ENCODE peak calls at places on chromosomes 12 and 14, in eight cellular contexts. One of them, this sample, is unnamed.

GRCh38 chr14:71365305-71365865 is 458.1 kb downstream of the PCNX1 start:
- DNase-seq in left ventricle myocardium inferior: no peak
- DNase-seq in CD8-positive, alpha-beta memory T cell: no peak
- DNase-seq in HT-29: no peak
- DNase-seq in effector memory CD8-positive, alpha-beta T cell: no peak
- DNase-seq in GM10248: no peak
- DNase-seq in AG20443: no peak
- DNase-seq in lung microvascular endothelial cell: no peak
- DNase-seq in this sample: no peak

GRCh38 chr14:72142328-72142727 is 210.1 kb downstream of the RGS6 start:
- DNase-seq in left ventricle myocardium inferior: no peak
- DNase-seq in CD8-positive, alpha-beta memory T cell: no peak
- DNase-seq in HT-29: no peak
- DNase-seq in effector memory CD8-positive, alpha-beta T cell: no peak
- DNase-seq in GM10248: no peak
- DNase-seq in AG20443: no peak
- DNase-seq in lung microvascular endothelial cell: no peak
- DNase-seq in this sample: no peak

GRCh38 chr12:2229661-2230539 is 177.1 kb downstream of the CACNA1C start:
- DNase-seq in left ventricle myocardium inferior: no peak
- DNase-seq in CD8-positive, alpha-beta memory T cell: no peak
- DNase-seq in HT-29: no peak
- DNase-seq in effector memory CD8-positive, alpha-beta T cell: no peak
- DNase-seq in GM10248: no peak
- DNase-seq in AG20443: no peak
- DNase-seq in lung microvascular endothelial cell: no peak
- DNase-seq in this sample: no peak

GRCh38 chr12:130169924-130170323 is 7.7 kb downstream of the FZD10 start:
- DNase-seq in left ventricle myocardium inferior: no peak
- DNase-seq in CD8-positive, alpha-beta memory T cell: no peak
- DNase-seq in HT-29: no peak
- DNase-seq in effector memory CD8-positive, alpha-beta T cell: no peak
- DNase-seq in GM10248: no peak
- DNase-seq in AG20443: no peak
- DNase-seq in lung microvascular endothelial cell: no peak
- DNase-seq in this sample: no peak

GRCh38 chr14:49505026-49505766 is 81.0 kb downstream of the RPS29 start:
- DNase-seq in left ventricle myocardium inferior: no peak
- DNase-seq in CD8-positive, alpha-beta memory T cell: no peak
- DNase-seq in HT-29: peak; percentile 13
- DNase-seq in effector memory CD8-positive, alpha-beta T cell: no peak
- DNase-seq in GM10248: no peak
- DNase-seq in AG20443: no peak
- DNase-seq in lung microvascular endothelial cell: no peak
- DNase-seq in this sample: no peak

GRCh38 chr12:14621821-14622220 is 54.1 kb upstream of the PLBD1 start:
- DNase-seq in left ventricle myocardium inferior: no peak
- DNase-seq in CD8-positive, alpha-beta memory T cell: no peak
- DNase-seq in HT-29: no peak
- DNase-seq in effector memory CD8-positive, alpha-beta T cell: no peak
- DNase-seq in GM10248: no peak
- DNase-seq in AG20443: no peak
- DNase-seq in lung microvascular endothelial cell: no peak
- DNase-seq in this sample: no peak

GRCh38 chr12:22626429-22626828 is 1.5 kb downstream of the ETNK1 start:
- DNase-seq in left ventricle myocardium inferior: no peak
- DNase-seq in CD8-positive, alpha-beta memory T cell: no peak
- DNase-seq in HT-29: peak; percentile 63
- DNase-seq in effector memory CD8-positive, alpha-beta T cell: peak; percentile 8
- DNase-seq in GM10248: peak; percentile 46
- DNase-seq in AG20443: peak; percentile 15
- DNase-seq in lung microvascular endothelial cell: peak; percentile 45
- DNase-seq in this sample: no peak

GRCh38 chr12:121990692-121991603 is 30.7 kb upstream of the BCL7A start:
- DNase-seq in left ventricle myocardium inferior: no peak
- DNase-seq in CD8-positive, alpha-beta memory T cell: no peak
- DNase-seq in HT-29: no peak
- DNase-seq in effector memory CD8-positive, alpha-beta T cell: no peak
- DNase-seq in GM10248: peak; percentile 71
- DNase-seq in AG20443: peak; percentile 47
- DNase-seq in lung microvascular endothelial cell: peak; percentile 10
- DNase-seq in this sample: no peak

GRCh38 chr14:77475432-77476115 is 17.7 kb downstream of the AHSA1 start:
- DNase-seq in left ventricle myocardium inferior: no peak
- DNase-seq in CD8-positive, alpha-beta memory T cell: no peak
- DNase-seq in HT-29: no peak
- DNase-seq in effector memory CD8-positive, alpha-beta T cell: no peak
- DNase-seq in GM10248: no peak
- DNase-seq in AG20443: no peak
- DNase-seq in lung microvascular endothelial cell: no peak
- DNase-seq in this sample: no peak

GRCh38 chr12:65845751-65846537 is 21.7 kb downstream of the HMGA2 start:
- DNase-seq in left ventricle myocardium inferior: no peak
- DNase-seq in CD8-positive, alpha-beta memory T cell: no peak
- DNase-seq in HT-29: no peak
- DNase-seq in effector memory CD8-positive, alpha-beta T cell: no peak
- DNase-seq in GM10248: no peak
- DNase-seq in AG20443: no peak
- DNase-seq in lung microvascular endothelial cell: no peak
- DNase-seq in this sample: no peak

GRCh38 chr12:52581066-52581465 is 7.4 kb upstream of the KRT74 start:
- DNase-seq in left ventricle myocardium inferior: no peak
- DNase-seq in CD8-positive, alpha-beta memory T cell: no peak
- DNase-seq in HT-29: no peak
- DNase-seq in effector memory CD8-positive, alpha-beta T cell: no peak
- DNase-seq in GM10248: no peak
- DNase-seq in AG20443: no peak
- DNase-seq in lung microvascular endothelial cell: no peak
- DNase-seq in this sample: no peak

GRCh38 chr14:31549817-31550216 is 11.4 kb upstream of the NUBPL start:
- DNase-seq in left ventricle myocardium inferior: no peak
- DNase-seq in CD8-positive, alpha-beta memory T cell: no peak
- DNase-seq in HT-29: no peak
- DNase-seq in effector memory CD8-positive, alpha-beta T cell: no peak
- DNase-seq in GM10248: no peak
- DNase-seq in AG20443: no peak
- DNase-seq in lung microvascular endothelial cell: no peak
- DNase-seq in this sample: no peak

GRCh38 chr14:35362911-35363374 is 41.6 kb downstream of the NFKBIA start:
- DNase-seq in left ventricle myocardium inferior: no peak
- DNase-seq in CD8-positive, alpha-beta memory T cell: no peak
- DNase-seq in HT-29: no peak
- DNase-seq in effector memory CD8-positive, alpha-beta T cell: no peak
- DNase-seq in GM10248: no peak
- DNase-seq in AG20443: no peak
- DNase-seq in lung microvascular endothelial cell: peak; percentile 98
- DNase-seq in this sample: no peak

GRCh38 chr12:77133566-77133965 is 68.2 kb upstream of the E2F7 start:
- DNase-seq in left ventricle myocardium inferior: peak; percentile 15
- DNase-seq in CD8-positive, alpha-beta memory T cell: no peak
- DNase-seq in HT-29: peak; percentile 59
- DNase-seq in effector memory CD8-positive, alpha-beta T cell: no peak
- DNase-seq in GM10248: peak; percentile 5
- DNase-seq in AG20443: peak; percentile 54
- DNase-seq in lung microvascular endothelial cell: peak; percentile 81
- DNase-seq in this sample: peak; percentile 33

GRCh38 chr12:3114671-3115070 is 37.5 kb downstream of the TSPAN9 start:
- DNase-seq in left ventricle myocardium inferior: no peak
- DNase-seq in CD8-positive, alpha-beta memory T cell: no peak
- DNase-seq in HT-29: no peak
- DNase-seq in effector memory CD8-positive, alpha-beta T cell: no peak
- DNase-seq in GM10248: no peak
- DNase-seq in AG20443: no peak
- DNase-seq in lung microvascular endothelial cell: no peak
- DNase-seq in this sample: no peak

GRCh38 chr12:124754949-124755800 is 108.5 kb downstream of the SCARB1 start:
- DNase-seq in left ventricle myocardium inferior: peak; percentile 89
- DNase-seq in CD8-positive, alpha-beta memory T cell: no peak
- DNase-seq in HT-29: no peak
- DNase-seq in effector memory CD8-positive, alpha-beta T cell: peak; percentile 44
- DNase-seq in GM10248: peak; percentile 55
- DNase-seq in AG20443: peak; percentile 84
- DNase-seq in lung microvascular endothelial cell: no peak
- DNase-seq in this sample: peak; percentile 79

GRCh38 chr14:76456200-76456599 is 80.3 kb downstream of the ESRRB start:
- DNase-seq in left ventricle myocardium inferior: no peak
- DNase-seq in CD8-positive, alpha-beta memory T cell: no peak
- DNase-seq in HT-29: peak; percentile 44
- DNase-seq in effector memory CD8-positive, alpha-beta T cell: no peak
- DNase-seq in GM10248: peak; percentile 69
- DNase-seq in AG20443: peak; percentile 40
- DNase-seq in lung microvascular endothelial cell: peak; percentile 51
- DNase-seq in this sample: peak; percentile 47

GRCh38 chr14:69495341-69495921 is 10.9 kb downstream of the PLEKHD1 start:
- DNase-seq in left ventricle myocardium inferior: no peak
- DNase-seq in CD8-positive, alpha-beta memory T cell: no peak
- DNase-seq in HT-29: no peak
- DNase-seq in effector memory CD8-positive, alpha-beta T cell: no peak
- DNase-seq in GM10248: no peak
- DNase-seq in AG20443: no peak
- DNase-seq in lung microvascular endothelial cell: no peak
- DNase-seq in this sample: no peak

GRCh38 chr12:27940756-27941402 is 31.7 kb downstream of the PTHLH start:
- DNase-seq in left ventricle myocardium inferior: peak; percentile 69
- DNase-seq in CD8-positive, alpha-beta memory T cell: peak; percentile 30
- DNase-seq in HT-29: peak; percentile 96
- DNase-seq in effector memory CD8-positive, alpha-beta T cell: peak; percentile 58
- DNase-seq in GM10248: peak; percentile 66
- DNase-seq in AG20443: peak; percentile 73
- DNase-seq in lung microvascular endothelial cell: peak; percentile 90
- DNase-seq in this sample: peak; percentile 53

GRCh38 chr12:105369014-105369413 is 38.5 kb downstream of the C12orf75 start:
- DNase-seq in left ventricle myocardium inferior: no peak
- DNase-seq in CD8-positive, alpha-beta memory T cell: no peak
- DNase-seq in HT-29: peak; percentile 38
- DNase-seq in effector memory CD8-positive, alpha-beta T cell: no peak
- DNase-seq in GM10248: no peak
- DNase-seq in AG20443: peak; percentile 73
- DNase-seq in lung microvascular endothelial cell: peak; percentile 32
- DNase-seq in this sample: peak; percentile 42

GRCh38 chr14:61461808-61462275 is 140.5 kb downstream of the PRKCH start:
- DNase-seq in left ventricle myocardium inferior: no peak
- DNase-seq in CD8-positive, alpha-beta memory T cell: peak; percentile 72
- DNase-seq in HT-29: peak; percentile 77
- DNase-seq in effector memory CD8-positive, alpha-beta T cell: peak; percentile 43
- DNase-seq in GM10248: peak; percentile 55
- DNase-seq in AG20443: peak; percentile 72
- DNase-seq in lung microvascular endothelial cell: peak; percentile 80
- DNase-seq in this sample: peak; percentile 45

GRCh38 chr14:106039400-106039799 is 513.0 kb downstream of the TMEM121 start:
- DNase-seq in left ventricle myocardium inferior: no peak
- DNase-seq in CD8-positive, alpha-beta memory T cell: peak; percentile 15
- DNase-seq in HT-29: peak; percentile 44
- DNase-seq in effector memory CD8-positive, alpha-beta T cell: peak; percentile 33
- DNase-seq in GM10248: peak; percentile 22
- DNase-seq in AG20443: no peak
- DNase-seq in lung microvascular endothelial cell: peak; percentile 23
- DNase-seq in this sample: no peak

GRCh38 chr14:64549016-64549415 is 745 bp upstream of the PPP1R36 start:
- DNase-seq in left ventricle myocardium inferior: no peak
- DNase-seq in CD8-positive, alpha-beta memory T cell: no peak
- DNase-seq in HT-29: no peak
- DNase-seq in effector memory CD8-positive, alpha-beta T cell: no peak
- DNase-seq in GM10248: no peak
- DNase-seq in AG20443: no peak
- DNase-seq in lung microvascular endothelial cell: no peak
- DNase-seq in this sample: no peak

GRCh38 chr14:32576088-32576795 is 247.1 kb downstream of the AKAP6 start:
- DNase-seq in left ventricle myocardium inferior: no peak
- DNase-seq in CD8-positive, alpha-beta memory T cell: peak; percentile 23
- DNase-seq in HT-29: peak; percentile 60
- DNase-seq in effector memory CD8-positive, alpha-beta T cell: no peak
- DNase-seq in GM10248: peak; percentile 22
- DNase-seq in AG20443: peak; percentile 75
- DNase-seq in lung microvascular endothelial cell: peak; percentile 65
- DNase-seq in this sample: peak; percentile 53

GRCh38 chr14:100761481-100761880 is 34.8 kb downstream of the DLK1 start:
- DNase-seq in left ventricle myocardium inferior: no peak
- DNase-seq in CD8-positive, alpha-beta memory T cell: no peak
- DNase-seq in HT-29: no peak
- DNase-seq in effector memory CD8-positive, alpha-beta T cell: no peak
- DNase-seq in GM10248: no peak
- DNase-seq in AG20443: peak; percentile 30
- DNase-seq in lung microvascular endothelial cell: peak; percentile 78
- DNase-seq in this sample: no peak

GRCh38 chr14:64628940-64629403 is 75.3 kb upstream of the PLEKHG3 start:
- DNase-seq in left ventricle myocardium inferior: no peak
- DNase-seq in CD8-positive, alpha-beta memory T cell: no peak
- DNase-seq in HT-29: no peak
- DNase-seq in effector memory CD8-positive, alpha-beta T cell: no peak
- DNase-seq in GM10248: no peak
- DNase-seq in AG20443: peak; percentile 93
- DNase-seq in lung microvascular endothelial cell: peak; percentile 72
- DNase-seq in this sample: peak; percentile 88

GRCh38 chr14:77139540-77140342 is 1.9 kb downstream of the ZDHHC22 start:
- DNase-seq in left ventricle myocardium inferior: no peak
- DNase-seq in CD8-positive, alpha-beta memory T cell: no peak
- DNase-seq in HT-29: no peak
- DNase-seq in effector memory CD8-positive, alpha-beta T cell: peak; percentile 9
- DNase-seq in GM10248: peak; percentile 71
- DNase-seq in AG20443: peak; percentile 71
- DNase-seq in lung microvascular endothelial cell: peak; percentile 35
- DNase-seq in this sample: peak; percentile 77

GRCh38 chr12:89427508-89428156 is 75.3 kb upstream of the DUSP6 start:
- DNase-seq in left ventricle myocardium inferior: no peak
- DNase-seq in CD8-positive, alpha-beta memory T cell: no peak
- DNase-seq in HT-29: no peak
- DNase-seq in effector memory CD8-positive, alpha-beta T cell: no peak
- DNase-seq in GM10248: peak; percentile 18
- DNase-seq in AG20443: no peak
- DNase-seq in lung microvascular endothelial cell: no peak
- DNase-seq in this sample: no peak

GRCh38 chr12:64058541-64059321 is 163.4 kb downstream of the KICS2 start:
- DNase-seq in left ventricle myocardium inferior: no peak
- DNase-seq in CD8-positive, alpha-beta memory T cell: no peak
- DNase-seq in HT-29: no peak
- DNase-seq in effector memory CD8-positive, alpha-beta T cell: no peak
- DNase-seq in GM10248: no peak
- DNase-seq in AG20443: no peak
- DNase-seq in lung microvascular endothelial cell: no peak
- DNase-seq in this sample: no peak

GRCh38 chr12:24554612-24555300 is 394.1 kb downstream of the BCAT1 start:
- DNase-seq in left ventricle myocardium inferior: no peak
- DNase-seq in CD8-positive, alpha-beta memory T cell: no peak
- DNase-seq in HT-29: no peak
- DNase-seq in effector memory CD8-positive, alpha-beta T cell: no peak
- DNase-seq in GM10248: no peak
- DNase-seq in AG20443: no peak
- DNase-seq in lung microvascular endothelial cell: no peak
- DNase-seq in this sample: no peak

GRCh38 chr14:71049435-71050147 is 142.3 kb downstream of the PCNX1 start:
- DNase-seq in left ventricle myocardium inferior: no peak
- DNase-seq in CD8-positive, alpha-beta memory T cell: no peak
- DNase-seq in HT-29: no peak
- DNase-seq in effector memory CD8-positive, alpha-beta T cell: no peak
- DNase-seq in GM10248: no peak
- DNase-seq in AG20443: no peak
- DNase-seq in lung microvascular endothelial cell: no peak
- DNase-seq in this sample: no peak

GRCh38 chr14:23306412-23307145 is at the start of gene BCL2L2:
- DNase-seq in left ventricle myocardium inferior: peak; percentile 95
- DNase-seq in CD8-positive, alpha-beta memory T cell: no peak
- DNase-seq in HT-29: peak; percentile 86
- DNase-seq in effector memory CD8-positive, alpha-beta T cell: no peak
- DNase-seq in GM10248: peak; percentile 84
- DNase-seq in AG20443: peak; percentile 87
- DNase-seq in lung microvascular endothelial cell: peak; percentile 87
- DNase-seq in this sample: peak; percentile 80